ENCODE peak calls at places on chromosomes 6 and 20, in four cellular contexts. F is caudate nucleus, W is NCI-H1694, T is SJSA1. D is an unnamed sample.

GRCh38 chr6:21278078-21278790 is 315.3 kb upstream of the SOX4 start:
- DNase-seq in F (no peak), W (no peak), T (no peak), D (no peak)

GRCh38 chr6:111462770-111463391 is 20.1 kb downstream of the REV3L start:
- DNase-seq in W (no peak), T (no peak), F (no peak), D (no peak)

GRCh38 chr20:55159230-55159629 is 683.8 kb downstream of the DOK5 start:
- DNase-seq in T (no peak), W (no peak), F (no peak), D (no peak)

GRCh38 chr6:168540713-168541291 is 99.8 kb downstream of the SMOC2 start:
- DNase-seq in F (no peak), W (no peak), T (no peak), D (no peak)

GRCh38 chr6:29439006-29439405 is at the start of gene OR10C1:
- DNase-seq in T (no peak), F (no peak), W (no peak), D (no peak)

GRCh38 chr6:151338816-151339215 is 52.5 kb downstream of the ZBTB2 start:
- DNase-seq in F (no peak), T (no peak), W (no peak), D (no peak)

GRCh38 chr6:150126641-150127291 is 16.1 kb upstream of the PPP1R14C start:
- DNase-seq in F (no peak), W (no peak), T (no peak), D (no peak)

GRCh38 chr6:26240981-26241770 is 123.8 kb upstream of the BTN3A2 start:
- DNase-seq in W (no peak), T (peak; percentile 62), F (no peak), D (peak; percentile 49)

GRCh38 chr6:3865463-3865862 is 16.3 kb downstream of the FAM50B start:
- DNase-seq in W (no peak), T (no peak), F (no peak), D (no peak)

GRCh38 chr6:36809156-36809555 is 30.1 kb downstream of the CPNE5 start:
- DNase-seq in T (no peak), F (no peak), W (no peak), D (no peak)

GRCh38 chr20:16612708-16613107 is 39.5 kb upstream of the KIF16B start:
- DNase-seq in T (no peak), F (no peak), W (no peak), D (no peak)

GRCh38 chr20:63101781-63102719 is 95.3 kb upstream of the BHLHE23 start:
- DNase-seq in W (peak; percentile 30), F (no peak), T (no peak), D (peak; percentile 61)

GRCh38 chr6:135251416-135251815 is 70.3 kb downstream of the MYB start:
- DNase-seq in F (no peak), W (no peak), T (no peak), D (no peak)

GRCh38 chr20:21365771-21366170 is 31.6 kb downstream of the NKX2-4 start:
- DNase-seq in T (no peak), F (no peak), W (no peak), D (no peak)

GRCh38 chr6:129893513-129894098 is 32.5 kb upstream of the TMEM244 start:
- DNase-seq in W (no peak), T (no peak), F (no peak), D (no peak)

GRCh38 chr6:3885262-3886036 is 36.3 kb downstream of the FAM50B start:
- DNase-seq in W (no peak), F (no peak), T (peak; percentile 53), D (no peak)

GRCh38 chr20:41177636-41178035 is 40.3 kb downstream of the PLCG1 start:
- DNase-seq in T (peak; percentile 94), F (no peak), W (no peak), D (no peak)

GRCh38 chr6:136784910-136785746 is 7.1 kb downstream of the MAP3K5 start:
- DNase-seq in F (no peak), W (no peak), T (no peak), D (no peak)

GRCh38 chr6:108117427-108118358 is 43.2 kb upstream of the OSTM1 start:
- DNase-seq in F (no peak), T (no peak), W (no peak), D (no peak)

GRCh38 chr6:17962436-17963031 is 24.9 kb downstream of the KIF13A start:
- DNase-seq in W (peak; percentile 46), T (peak; percentile 97), F (no peak), D (no peak)

GRCh38 chr6:5025911-5026819 is 22.3 kb upstream of the RPP40 start:
- DNase-seq in F (no peak), W (no peak), T (no peak), D (no peak)

GRCh38 chr6:105593805-105594231 is 190.9 kb upstream of the PREP start:
- DNase-seq in F (no peak), T (no peak), W (no peak), D (no peak)

GRCh38 chr20:4047614-4048013 is 32.3 kb upstream of the RNF24 start:
- DNase-seq in W (no peak), T (no peak), F (no peak), D (no peak)

GRCh38 chr6:95384988-95385387 is 192.3 kb upstream of the MANEA start:
- DNase-seq in T (no peak), F (no peak), W (no peak), D (no peak)

GRCh38 chr6:34578445-34579262 is 22.5 kb upstream of the SPDEF start:
- DNase-seq in F (no peak), W (no peak), T (no peak), D (no peak)

GRCh38 chr20:51419236-51419635 is 123.3 kb downstream of the NFATC2 start:
- DNase-seq in F (no peak), T (no peak), W (no peak), D (no peak)

GRCh38 chr20:40815156-40816038 is 126.4 kb upstream of the MAFB start:
- DNase-seq in W (no peak), F (no peak), T (peak; percentile 33), D (no peak)

D was measured in naive thymus-derived CD8-positive, alpha-beta T cell.